ENCODE peak calls at places on chromosomes 13 and 19, in eight cellular contexts. V is activated CD4-positive, alpha-beta T cell treated with anti-CD3 and anti-CD28 coated beads, Interleukin-2, amount 50 U/mL, for 24 hours; R is activated naive CD8-positive, alpha-beta T cell treated with anti-CD3 and anti-CD28 coated beads for 36 hours; L is GM23338; W is PC-3; M is Jurkat, Clone E6-1; N is posterior cingulate gyrus; O is EL. K is an unnamed sample.
A peak's percentile ranks its signal among the peaks of the same experiment; 100 is the strongest.

GRCh38 chr19:55269299-55269698 is 10.5 kb upstream of the PPP6R1 start:
- DNase-seq in N (no peak), W (no peak), M (no peak), R (no peak), O (no peak), L (no peak), V (no peak), K (no peak)

GRCh38 chr13:113560645-113561416 is 23.7 kb upstream of the TFDP1 start:
- DNase-seq in R (no peak), O (no peak), V (no peak), W (no peak), M (no peak), L (no peak), N (no peak), K (peak; percentile 41)

GRCh38 chr13:113820813-113821651 is 42.8 kb downstream of the GAS6 start:
- DNase-seq in W (peak; percentile 82), M (no peak), N (peak; percentile 98), L (no peak), R (no peak), O (peak; percentile 98), V (no peak), K (no peak)

GRCh38 chr19:16206046-16206605 is 8.4 kb downstream of the AP1M1 start:
- DNase-seq in V (no peak), W (no peak), N (peak; percentile 65), R (no peak), L (no peak), O (no peak), M (no peak), K (no peak)

GRCh38 chr13:97429681-97430081 is 4.3 kb upstream of the RAP2A start:
- DNase-seq in W (no peak), R (no peak), L (no peak), M (no peak), O (peak; percentile 38), N (peak; percentile 57), V (no peak), K (no peak)

GRCh38 chr19:29517946-29518345 is 7.8 kb upstream of the VSTM2B start:
- DNase-seq in O (no peak), W (no peak), V (no peak), L (no peak), R (no peak), N (peak; percentile 52), M (no peak), K (no peak)

GRCh38 chr19:5138606-5139594 is 170.0 kb downstream of the KDM4B start:
- DNase-seq in V (peak; percentile 49), W (peak; percentile 57), L (no peak), N (peak; percentile 93), M (peak; percentile 83), R (peak; percentile 88), O (peak; percentile 93), K (no peak)

GRCh38 chr19:40578442-40578908 is 1.8 kb downstream of the SHKBP1 start:
- DNase-seq in M (no peak), L (peak; percentile 96), R (no peak), N (peak; percentile 90), O (peak; percentile 49), W (peak; percentile 23), V (no peak), K (no peak)

GRCh38 chr13:100089633-100090032 is 740 bp downstream of the PCCA start:
- DNase-seq in W (peak; percentile 38), O (peak; percentile 11), V (no peak), L (no peak), R (no peak), M (peak; percentile 25), N (no peak), K (no peak)

GRCh38 chr19:3606690-3607289 is at the start of gene TBXA2R:
- DNase-seq in W (peak; percentile 59), R (peak; percentile 82), O (peak; percentile 76), L (peak; percentile 63), N (peak; percentile 93), M (no peak), V (no peak), K (no peak)

GRCh38 chr19:44212865-44213346 is 574 bp downstream of the ZNF227 start:
- DNase-seq in W (peak; percentile 2), O (peak; percentile 55), V (no peak), L (peak; percentile 53), M (no peak), R (no peak), N (no peak), K (no peak)

GRCh38 chr13:113404723-113405471 is 41.0 kb upstream of the GRTP1 start:
- DNase-seq in R (no peak), N (peak; percentile 80), V (no peak), L (no peak), M (no peak), O (no peak), W (no peak), K (no peak)

GRCh38 chr19:11598746-11599145 is 1.5 kb downstream of the ZNF627 start:
- DNase-seq in W (no peak), V (no peak), O (no peak), L (no peak), M (no peak), N (no peak), R (no peak), K (no peak)

GRCh38 chr13:41311607-41312500 is 787 bp downstream of the NAA16 start:
- DNase-seq in L (peak; percentile 49), V (peak; percentile 10), N (peak; percentile 91), M (no peak), O (peak; percentile 69), W (peak; percentile 35), R (peak; percentile 62), K (no peak)

GRCh38 chr13:98203641-98204326 is 26.7 kb upstream of the RNF113B start:
- DNase-seq in M (no peak), L (no peak), W (no peak), R (no peak), V (no peak), N (no peak), O (peak; percentile 80), K (no peak)

GRCh38 chr13:110887242-110887954 is 27.5 kb downstream of the ANKRD10 start:
- DNase-seq in O (no peak), L (no peak), N (peak; percentile 66), R (no peak), W (no peak), M (no peak), V (no peak), K (no peak)

GRCh38 chr13:109631069-109631468 is 155.3 kb downstream of the IRS2 start:
- DNase-seq in R (no peak), O (no peak), W (no peak), N (no peak), V (no peak), M (no peak), L (no peak), K (no peak)

GRCh38 chr19:40489882-40490230 is 23.1 kb downstream of the SPTBN4 start:
- DNase-seq in V (no peak), W (no peak), M (no peak), O (no peak), L (no peak), R (no peak), N (peak; percentile 84), K (no peak)

GRCh38 chr19:9075064-9075964 is 11.5 kb upstream of the OR1M1 start:
- DNase-seq in M (no peak), V (no peak), O (peak; percentile 96), L (peak; percentile 67), W (peak; percentile 100), N (peak; percentile 93), R (peak; percentile 11), K (peak; percentile 71)

GRCh38 chr19:16025108-16026101 is 50.9 kb upstream of the TPM4 start:
- DNase-seq in O (peak; percentile 78), M (peak; percentile 16), N (no peak), V (no peak), W (peak; percentile 71), R (no peak), L (peak; percentile 52), K (no peak)

GRCh38 chr19:7874080-7874856 is at the start of gene PRR36:
- DNase-seq in O (peak; percentile 18), N (peak; percentile 97), L (peak; percentile 91), V (no peak), M (no peak), R (peak; percentile 33), W (peak; percentile 80), K (peak; percentile 93)

GRCh38 chr19:1856698-1857603 is 6.4 kb downstream of the KLF16 start:
- DNase-seq in M (no peak), O (peak; percentile 89), L (peak; percentile 87), R (peak; percentile 62), V (no peak), W (peak; percentile 44), N (peak; percentile 91), K (no peak)

GRCh38 chr13:113357529-113357928 is 6.4 kb downstream of the GRTP1 start:
- DNase-seq in W (peak; percentile 46), R (no peak), V (no peak), M (no peak), N (peak; percentile 30), O (peak; percentile 54), L (no peak), K (no peak)

GRCh38 chr19:51271015-51271600 is 20.2 kb downstream of the SIGLECL1 start:
- DNase-seq in R (no peak), N (peak; percentile 59), V (no peak), M (no peak), W (no peak), L (peak; percentile 63), O (no peak), K (peak; percentile 47)

GRCh38 chr19:48315712-48316111 is 9.6 kb upstream of the EMP3 start:
- DNase-seq in N (no peak), O (no peak), W (peak; percentile 20), M (no peak), V (no peak), R (no peak), L (no peak), K (no peak)

GRCh38 chr19:30525383-30525782 is 153.2 kb downstream of the ZNF536 start:
- DNase-seq in N (no peak), O (no peak), R (no peak), M (no peak), L (no peak), W (no peak), V (no peak), K (no peak)

GRCh38 chr19:48424694-48425219 is 21.0 kb upstream of the GRWD1 start:
- DNase-seq in N (peak; percentile 76), W (peak; percentile 37), V (no peak), M (no peak), O (peak; percentile 77), L (peak; percentile 45), R (no peak), K (no peak)

GRCh38 chr19:2003901-2004300 is 11.6 kb downstream of the BTBD2 start:
- DNase-seq in O (no peak), N (no peak), L (no peak), V (no peak), M (no peak), W (no peak), R (no peak), K (no peak)

GRCh38 chr19:30580673-30581072 is 208.5 kb downstream of the ZNF536 start:
- DNase-seq in W (no peak), N (no peak), L (no peak), M (no peak), V (no peak), R (no peak), O (no peak), K (no peak)

GRCh38 chr13:69264362-69265334 is 843.0 kb upstream of the ATXN8OS start:
- DNase-seq in L (no peak), R (no peak), M (no peak), W (no peak), O (no peak), N (no peak), V (no peak), K (no peak)

GRCh38 chr13:111868716-111869115 is 198.2 kb upstream of the SOX1 start:
- DNase-seq in M (no peak), O (no peak), W (no peak), N (no peak), R (no peak), L (no peak), V (no peak), K (no peak)

GRCh38 chr13:106029901-106030300 is 505.6 kb downstream of the EFNB2 start:
- DNase-seq in R (no peak), M (no peak), V (no peak), L (no peak), O (no peak), W (no peak), N (no peak), K (no peak)

GRCh38 chr13:110759710-110760109 is 46.2 kb downstream of the ING1 start:
- DNase-seq in V (no peak), L (no peak), R (no peak), M (no peak), W (peak; percentile 42), N (no peak), O (peak; percentile 48), K (no peak)

GRCh38 chr19:2575734-2576481 is 100.0 kb downstream of the GADD45B start:
- DNase-seq in W (no peak), L (no peak), O (no peak), M (no peak), R (no peak), V (no peak), N (peak; percentile 82), K (no peak)